ENCODE peak calls at places on chromosomes 5 and 9, in nine cellular contexts. X is effector memory CD4-positive, alpha-beta T cell; Q is CD8-positive, alpha-beta memory T cell; V is coronary artery; G is upper lobe of right lung; P is pancreas; B is epithelial cell of esophagus; L is heart right ventricle; S is OCI-LY7. D is an unnamed sample.

GRCh38 chr5:10797246-10797645 is 36.2 kb upstream of the DAP start:
- DNase-seq in V (no peak), B (peak; percentile 68), L (no peak), S (no peak), P (no peak), G (no peak), Q (no peak), X (no peak), D (peak; percentile 48)

GRCh38 chr5:160507181-160507811 is 85.6 kb downstream of the PTTG1 start:
- DNase-seq in P (no peak), Q (no peak), S (no peak), V (no peak), B (peak; percentile 85), G (no peak), L (no peak), X (no peak), D (peak; percentile 14)

GRCh38 chr5:172444110-172444510 is 10.2 kb downstream of the SH3PXD2B start:
- DNase-seq in Q (no peak), G (no peak), V (no peak), X (no peak), S (no peak), B (peak; percentile 68), P (no peak), L (no peak), D (peak; percentile 70)

GRCh38 chr5:153122416-153122815 is 368.1 kb upstream of the GRIA1 start:
- DNase-seq in Q (no peak), S (no peak), L (no peak), V (no peak), X (no peak), P (no peak), G (no peak), B (no peak), D (no peak)

GRCh38 chr5:133240425-133241091 is 188.7 kb downstream of the HSPA4 start:
- DNase-seq in V (no peak), X (no peak), L (peak; percentile 14), G (no peak), P (no peak), B (peak; percentile 96), S (no peak), Q (no peak), D (peak; percentile 96)

GRCh38 chr5:31987985-31988710 is 186.0 kb downstream of the GOLPH3 start:
- DNase-seq in P (no peak), B (peak; percentile 98), Q (no peak), X (no peak), L (no peak), S (no peak), G (no peak), V (no peak), D (peak; percentile 86)

GRCh38 chr5:10699281-10699874 is 61.7 kb downstream of the DAP start:
- DNase-seq in S (peak; percentile 83), G (no peak), Q (no peak), B (no peak), L (no peak), X (no peak), V (no peak), P (no peak), D (no peak)

GRCh38 chr9:114737118-114737517 is 55.1 kb upstream of the TEX48 start:
- DNase-seq in G (no peak), S (no peak), V (no peak), P (no peak), X (no peak), Q (no peak), B (no peak), L (no peak), D (no peak)

GRCh38 chr5:150670961-150671337 is 9.9 kb downstream of the MYOZ3 start:
- DNase-seq in X (no peak), G (no peak), Q (no peak), L (no peak), S (no peak), V (no peak), P (no peak), B (no peak), D (no peak)

GRCh38 chr5:150671509-150672236 is 10.6 kb downstream of the MYOZ3 start:
- DNase-seq in G (no peak), S (no peak), P (no peak), Q (peak; percentile 16), X (no peak), L (no peak), B (no peak), V (no peak), D (no peak)

GRCh38 chr5:150672884-150673275 is 11.8 kb downstream of the MYOZ3 start:
- DNase-seq in V (no peak), L (no peak), B (no peak), Q (no peak), G (no peak), P (no peak), X (no peak), S (no peak), D (no peak)

GRCh38 chr5:150670275-150670960 is 9.4 kb downstream of the MYOZ3 start:
- DNase-seq in B (no peak), X (no peak), L (no peak), V (no peak), P (no peak), S (no peak), Q (no peak), G (no peak), D (no peak)

GRCh38 chr5:150672237-150672883 is 11.3 kb downstream of the MYOZ3 start:
- DNase-seq in P (peak; percentile 69), L (peak; percentile 59), X (no peak), B (peak; percentile 91), S (no peak), Q (peak; percentile 17), G (peak; percentile 75), V (no peak), D (peak; percentile 28)
- H3K4me3 ChIP-seq in P (peak overlapping the region; percentile 26), L (peak overlapping the region; percentile 67), X (peak overlapping the region; percentile 68), B (peak overlapping the region; percentile 26), S (no peak overlapping the region), Q (peak overlapping the region; percentile 51), G (peak overlapping the region; percentile 60), V (peak overlapping the region; percentile 85), D (peak overlapping the region; percentile 53)

GRCh38 chr5:140821375-140822280 is at the start of gene PCDHA5:
- DNase-seq in P (peak; percentile 62), S (peak; percentile 52), G (no peak), B (peak; percentile 33), V (no peak), L (no peak), X (no peak), Q (no peak), D (peak; percentile 37)
- H3K4me3 ChIP-seq in P (no peak within 1 kb of the TSS), S (no peak within 1 kb of the TSS), G (peak within 1 kb of the TSS; percentile 17), B (no peak within 1 kb of the TSS), V (peak within 1 kb of the TSS; percentile 3), L (no peak within 1 kb of the TSS), X (no peak within 1 kb of the TSS), Q (no peak within 1 kb of the TSS), D (no peak within 1 kb of the TSS)

GRCh38 chr9:84357235-84357634 is 16.7 kb upstream of the SLC28A3 start:
- DNase-seq in S (no peak), Q (no peak), L (no peak), X (no peak), B (peak; percentile 53), G (no peak), P (no peak), V (no peak), D (peak; percentile 48)

GRCh38 chr9:84349706-84350105 is 9.1 kb upstream of the SLC28A3 start:
- DNase-seq in G (no peak), V (no peak), B (peak; percentile 54), S (no peak), X (no peak), L (no peak), P (no peak), Q (no peak), D (peak; percentile 11)

DNA sequence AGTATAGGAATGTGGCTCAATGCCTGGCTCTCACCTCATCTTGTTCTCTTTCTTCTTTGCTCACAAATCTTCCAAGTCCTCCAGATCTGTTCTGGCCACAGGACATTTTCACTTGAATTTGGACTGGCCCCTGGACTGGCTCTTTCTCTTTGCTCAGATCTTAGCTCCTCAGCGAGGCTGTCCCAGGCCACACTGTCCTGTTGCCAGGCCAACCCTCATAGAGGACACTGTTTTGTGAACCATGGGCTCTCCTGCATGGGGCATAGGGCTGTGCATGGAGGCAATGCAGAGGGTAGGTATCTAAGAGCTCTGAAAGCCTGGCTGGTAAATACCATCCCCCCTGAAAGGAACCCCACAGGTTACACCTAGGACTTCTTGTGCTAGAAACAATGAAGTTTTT is 13.5 kb upstream of the SLC28A3 start:
- DNase-seq in X (no peak), S (no peak), P (no peak), V (no peak), L (no peak), Q (no peak), G (no peak), B (no peak), D (no peak)
- H3K4me3 ChIP-seq in X (no peak overlapping the region), S (no peak overlapping the region), P (no peak overlapping the region), V (no peak overlapping the region), L (no peak overlapping the region), Q (no peak overlapping the region), G (no peak overlapping the region), B (no peak overlapping the region), D (no peak overlapping the region)

GRCh38 chr9:137278061-137278912 is 761 bp downstream of the TOR4A start:
- DNase-seq in B (peak; percentile 31), L (peak; percentile 35), P (peak; percentile 64), V (peak; percentile 72), G (peak; percentile 80), Q (no peak), S (peak; percentile 68), X (no peak), D (peak; percentile 38)

GRCh38 chr9:137277329-137278041 is at the start of gene TOR4A:
- DNase-seq in P (peak; percentile 81), B (peak; percentile 80), S (peak; percentile 90), L (peak; percentile 95), G (peak; percentile 96), X (no peak), Q (no peak), V (peak; percentile 85), D (peak; percentile 94)

GRCh38 chr9:137276757-137277328 is 683 bp upstream of the TOR4A start:
- DNase-seq in X (no peak), P (peak; percentile 74), B (no peak), L (peak; percentile 94), Q (no peak), V (no peak), G (peak; percentile 91), S (peak; percentile 53), D (peak; percentile 87)

GRCh38 chr9:137275203-137275936 is 2.2 kb upstream of the TOR4A start:
- DNase-seq in V (no peak), X (no peak), Q (no peak), B (no peak), L (peak; percentile 5), S (no peak), P (no peak), G (peak; percentile 68), D (no peak)

DNA sequence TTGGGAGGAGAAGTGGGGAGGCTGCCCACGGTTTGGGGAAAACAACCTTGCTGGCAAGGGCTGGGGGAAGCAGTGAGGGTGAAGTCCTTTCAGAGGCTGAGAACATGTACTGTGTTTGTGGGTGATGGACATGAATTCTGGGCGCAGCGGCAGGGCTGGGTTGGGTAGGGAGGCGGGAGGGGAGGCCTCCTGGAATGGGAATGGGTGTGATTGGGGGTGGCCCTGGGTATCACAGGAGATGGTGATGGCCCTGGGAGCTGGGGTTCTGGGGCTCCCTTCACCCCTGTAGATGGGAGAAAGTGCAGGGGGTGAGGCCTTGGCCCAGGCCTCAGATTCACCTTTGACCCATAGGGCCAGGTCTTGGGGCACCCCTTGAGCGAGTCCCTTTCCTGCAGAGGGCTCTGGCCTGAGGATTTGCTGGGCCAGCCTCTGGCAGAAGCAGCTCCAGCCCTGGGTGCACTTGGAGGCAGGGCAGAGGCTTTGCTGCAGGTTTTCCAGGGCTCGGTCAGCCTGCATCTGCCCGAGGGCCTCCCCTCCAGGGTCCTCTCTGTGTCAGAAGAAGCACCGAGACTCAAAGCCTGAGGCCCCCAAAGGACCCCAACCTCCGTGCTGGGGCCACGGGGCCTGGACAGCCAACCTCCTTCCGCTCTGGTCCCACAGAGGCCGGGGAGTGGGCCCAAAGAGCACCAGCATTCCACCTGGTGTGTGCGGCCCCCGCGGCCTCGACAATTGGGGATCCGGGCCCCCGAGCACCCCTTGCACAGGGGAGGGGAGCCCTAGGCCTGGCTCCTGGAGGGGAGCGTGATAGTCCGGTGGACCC is 1.4 kb upstream of the TOR4A start:
- DNase-seq in G (peak; percentile 65), V (no peak), X (no peak), Q (no peak), L (peak; percentile 5), B (no peak), S (no peak), P (no peak), D (no peak)
- H3K4me3 ChIP-seq in G (no peak overlapping the region), V (peak overlapping the region; percentile 67), X (no peak overlapping the region), Q (no peak overlapping the region), L (peak overlapping the region; percentile 70), B (no peak overlapping the region), S (peak overlapping the region; percentile 69), P (no peak overlapping the region), D (no peak overlapping the region)

D was measured in cardiac fibroblast.